ENCODE peak calls at places on chromosomes 7 and 10, in eight cellular contexts. J, Q, L, S, D, A, K and F are unnamed samples.

GRCh38 chr7:68185641-68186040 is 1189.0 kb downstream of the TYW1 start:
- DNase-seq in K (no peak), L (no peak), S (no peak), J (no peak), Q (no peak), D (no peak), A (no peak), F (no peak)

GRCh38 chr10:124032982-124033886 is 60.2 kb downstream of the CHST15 start:
- DNase-seq in J (peak; percentile 85), D (no peak), K (no peak), A (no peak), Q (peak; percentile 57), S (no peak), L (no peak), F (no peak)

GRCh38 chr10:70832852-70833542 is 17.2 kb downstream of the SGPL1 start:
- DNase-seq in S (no peak), L (no peak), Q (no peak), K (no peak), D (no peak), J (no peak), A (no peak), F (no peak)

GRCh38 chr7:22996470-22996869 is 17.5 kb downstream of the HYCC1 start:
- DNase-seq in S (no peak), J (no peak), Q (no peak), K (no peak), A (no peak), D (no peak), L (no peak), F (no peak)

GRCh38 chr7:137127058-137127457 is 216.5 kb downstream of the PTN start:
- DNase-seq in A (no peak), S (no peak), D (no peak), J (no peak), K (no peak), L (no peak), Q (no peak), F (no peak)

GRCh38 chr10:78977761-78978305 is 90.9 kb upstream of the ZMIZ1 start:
- DNase-seq in A (peak; percentile 19), D (peak; percentile 84), L (peak; percentile 73), J (peak; percentile 80), S (no peak), K (no peak), Q (no peak), F (no peak)

GRCh38 chr10:95741807-95742528 is 14.0 kb upstream of the ENTPD1 start:
- DNase-seq in Q (no peak), J (no peak), K (no peak), S (no peak), D (no peak), L (no peak), A (peak; percentile 19), F (no peak)

GRCh38 chr10:132979491-132980425 is 37.4 kb upstream of the CFAP46 start:
- DNase-seq in L (no peak), S (no peak), K (no peak), D (no peak), A (no peak), Q (no peak), J (no peak), F (no peak)

GRCh38 chr10:69360485-69361302 is 56.0 kb downstream of the TACR2 start:
- DNase-seq in L (peak; percentile 80), Q (peak; percentile 92), D (no peak), S (no peak), J (peak; percentile 93), K (no peak), A (peak; percentile 81), F (no peak)

GRCh38 chr10:83925133-83925532 is 214.2 kb upstream of the GHITM start:
- DNase-seq in A (no peak), Q (no peak), K (no peak), D (no peak), J (no peak), L (no peak), S (no peak), F (no peak)

GRCh38 chr7:1464694-1465093 is 5.4 kb upstream of the MICALL2 start:
- DNase-seq in A (no peak), Q (no peak), J (no peak), K (no peak), S (no peak), D (no peak), L (no peak), F (no peak)

GRCh38 chr10:72954596-72955569 is at the start of gene PLA2G12B:
- DNase-seq in Q (no peak), D (no peak), L (no peak), A (peak; percentile 58), S (no peak), K (no peak), J (no peak), F (no peak)

GRCh38 chr7:108358553-108358952 is 97.7 kb downstream of the NRCAM start:
- DNase-seq in K (no peak), J (no peak), Q (no peak), S (no peak), A (no peak), D (no peak), L (no peak), F (no peak)

GRCh38 chr10:101006593-101007098 is 7.0 kb downstream of the LZTS2 start:
- DNase-seq in J (peak; percentile 86), Q (peak; percentile 77), K (no peak), L (no peak), S (no peak), D (no peak), A (no peak), F (no peak)

GRCh38 chr7:27032843-27033242 is 63.0 kb downstream of the HOXA1 start:
- DNase-seq in L (no peak), J (no peak), S (no peak), Q (no peak), D (no peak), A (no peak), K (no peak), F (no peak)

GRCh38 chr7:133207687-133208086 is 45.2 kb upstream of the EXOC4 start:
- DNase-seq in K (no peak), S (no peak), J (no peak), A (no peak), D (no peak), L (no peak), Q (no peak), F (no peak)

GRCh38 chr10:91590142-91590903 is 42.5 kb downstream of the PPP1R3C start:
- DNase-seq in D (peak; percentile 78), L (peak; percentile 19), J (peak; percentile 89), Q (peak; percentile 92), S (no peak), K (no peak), A (peak; percentile 25), F (no peak)
- H3K4me1 ChIP-seq in D (peaks cover 44% of the 10 kb centered on the region), L (no peaks in the 10 kb centered on the region), J (peaks cover 61% of the 10 kb centered on the region), Q (peaks cover 35% of the 10 kb centered on the region), S (no peaks in the 10 kb centered on the region), K (no peaks in the 10 kb centered on the region), A (peaks cover 56% of the 10 kb centered on the region), F (no peaks in the 10 kb centered on the region)

GRCh38 chr7:6271091-6271658 is 1.2 kb downstream of the CYTH3 start:
- DNase-seq in A (peak; percentile 62), S (peak; percentile 44), K (no peak), L (peak; percentile 56), J (peak; percentile 83), D (peak; percentile 37), Q (peak; percentile 87), F (peak; percentile 44)
- H3K27ac ChIP-seq in A (peak overlapping the region; percentile 82), S (no peak overlapping the region), K (no peak overlapping the region), L (peak overlapping the region; percentile 90), J (peak overlapping the region; percentile 77), D (no peak overlapping the region), Q (no peak overlapping the region), F (no peak overlapping the region)

GRCh38 chr10:58054881-58055280 is 212.8 kb downstream of the IPMK start:
- DNase-seq in J (no peak), K (no peak), A (no peak), L (no peak), S (no peak), Q (no peak), D (no peak), F (no peak)

GRCh38 chr10:58048936-58049335 is 218.8 kb downstream of the IPMK start:
- DNase-seq in Q (no peak), K (no peak), D (no peak), A (no peak), J (no peak), S (no peak), L (no peak), F (no peak)

GRCh38 chr10:58052772-58053171 is 214.9 kb downstream of the IPMK start:
- DNase-seq in S (no peak), A (no peak), D (no peak), J (no peak), Q (no peak), L (no peak), K (no peak), F (no peak)

DNA sequence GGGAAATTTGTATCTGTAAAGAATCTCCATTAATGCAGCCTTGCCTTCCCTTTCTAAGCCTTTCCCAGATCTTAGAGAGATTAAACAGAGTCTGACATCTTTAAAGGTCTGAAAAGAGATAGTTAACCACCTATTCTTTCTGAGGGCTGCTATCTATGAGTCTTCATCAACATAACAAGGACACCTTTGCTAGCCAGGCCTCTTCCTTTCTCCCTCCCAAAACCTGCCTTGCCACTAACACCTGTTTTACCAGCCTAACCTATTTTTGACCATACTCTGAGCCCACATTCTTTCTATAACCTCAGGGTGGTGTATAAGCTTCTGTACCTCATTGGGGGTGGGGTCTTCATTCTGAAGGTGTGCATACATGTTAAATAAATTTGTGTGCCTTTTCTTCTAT is 217.1 kb downstream of the IPMK start:
- DNase-seq in J (no peak), L (no peak), S (no peak), D (no peak), Q (no peak), A (no peak), K (no peak), F (no peak)
- H3K4me3 ChIP-seq in J (no peak overlapping the region), L (no peak overlapping the region), S (no peak overlapping the region), D (no peak overlapping the region), Q (no peak overlapping the region), A (no peak overlapping the region), K (no peak overlapping the region), F (no peak overlapping the region)

GRCh38 chr7:70707823-70708243 is 424.1 kb upstream of the GALNT17 start:
- DNase-seq in D (no peak), J (no peak), A (no peak), Q (no peak), K (no peak), S (no peak), L (no peak), F (no peak)

GRCh38 chr7:70704921-70705346 is 427.0 kb upstream of the GALNT17 start:
- DNase-seq in S (no peak), J (no peak), L (no peak), Q (no peak), K (no peak), D (no peak), A (no peak), F (no peak)

GRCh38 chr7:70706698-70707097 is 425.2 kb upstream of the GALNT17 start:
- DNase-seq in A (no peak), J (no peak), S (no peak), D (no peak), L (no peak), K (no peak), Q (no peak), F (no peak)

GRCh38 chr7:70703785-70704184 is 428.2 kb upstream of the GALNT17 start:
- DNase-seq in A (no peak), D (no peak), L (no peak), Q (no peak), S (no peak), J (no peak), K (no peak), F (no peak)

DNA sequence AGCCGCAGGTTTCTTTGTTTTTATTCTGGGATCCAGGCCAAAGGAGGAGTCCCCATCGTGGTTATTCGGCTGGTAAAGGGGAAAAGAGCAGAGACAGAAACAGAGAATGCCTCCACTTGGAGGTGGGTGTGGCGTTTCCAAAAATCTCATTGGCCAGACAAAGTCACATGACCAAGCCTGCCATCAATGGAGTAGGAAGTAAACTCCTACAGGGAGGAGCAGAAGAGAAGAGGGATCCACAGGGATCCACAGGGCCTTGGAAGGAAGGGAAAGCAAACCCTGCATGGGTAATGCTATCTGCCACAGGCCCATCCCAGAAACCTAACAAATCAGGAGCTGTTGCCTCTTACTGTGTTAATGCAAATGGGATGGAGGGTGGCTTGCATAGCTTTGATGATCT is 425.7 kb upstream of the GALNT17 start:
- DNase-seq in K (no peak), L (no peak), A (no peak), Q (no peak), D (no peak), J (no peak), S (no peak), F (no peak)
- H3K4me1 ChIP-seq in K (no peaks in the 10 kb centered on the region), L (no peaks in the 10 kb centered on the region), A (peaks cover 24% of the 10 kb centered on the region), Q (no peaks in the 10 kb centered on the region), D (no peaks in the 10 kb centered on the region), J (peaks cover 10% of the 10 kb centered on the region), S (no peaks in the 10 kb centered on the region), F (no peaks in the 10 kb centered on the region)